ENCODE peak calls at places on chromosomes 3 and 15, in five cellular contexts. One of them, this sample, is unnamed.
A peak's percentile ranks its signal among the peaks of the same experiment; 100 is the strongest.

GRCh38 chr3:184776916-184777315 is 35.0 kb upstream of the VPS8 start:
- DNase-seq in ACHN: no peak
- DNase-seq in NCI-H2171 treated with DMSO at 0.1 percent for 48 hours: no peak
- DNase-seq in stimulated activated CD4-positive, alpha-beta T cell treated with anti-CD3 and anti-CD28 coated beads, TNF-alpha, amount 100 ng/mL, for 24 hours: no peak
- DNase-seq in CD8-positive, alpha-beta memory T cell: no peak
- DNase-seq in this sample: no peak

GRCh38 chr3:105195260-105195659 is 171.4 kb upstream of the ALCAM start:
- DNase-seq in CD8-positive, alpha-beta memory T cell: no peak
- DNase-seq in NCI-H2171 treated with DMSO at 0.1 percent for 48 hours: no peak
- DNase-seq in ACHN: peak; percentile 15
- DNase-seq in stimulated activated CD4-positive, alpha-beta T cell treated with anti-CD3 and anti-CD28 coated beads, TNF-alpha, amount 100 ng/mL, for 24 hours: no peak
- DNase-seq in this sample: no peak

GRCh38 chr15:101657171-101657570 is 5.0 kb upstream of the TM2D3 start:
- DNase-seq in CD8-positive, alpha-beta memory T cell: no peak
- DNase-seq in NCI-H2171 treated with DMSO at 0.1 percent for 48 hours: peak; percentile 76
- DNase-seq in ACHN: no peak
- DNase-seq in stimulated activated CD4-positive, alpha-beta T cell treated with anti-CD3 and anti-CD28 coated beads, TNF-alpha, amount 100 ng/mL, for 24 hours: no peak
- DNase-seq in this sample: no peak

GRCh38 chr15:87597346-87598052 is 659.0 kb downstream of the NTRK3 start:
- DNase-seq in stimulated activated CD4-positive, alpha-beta T cell treated with anti-CD3 and anti-CD28 coated beads, TNF-alpha, amount 100 ng/mL, for 24 hours: no peak
- DNase-seq in NCI-H2171 treated with DMSO at 0.1 percent for 48 hours: no peak
- DNase-seq in ACHN: peak; percentile 48
- DNase-seq in CD8-positive, alpha-beta memory T cell: no peak
- DNase-seq in this sample: peak; percentile 92

GRCh38 chr3:32002536-32003368 is 21.2 kb downstream of the ZNF860 start:
- DNase-seq in stimulated activated CD4-positive, alpha-beta T cell treated with anti-CD3 and anti-CD28 coated beads, TNF-alpha, amount 100 ng/mL, for 24 hours: no peak
- DNase-seq in CD8-positive, alpha-beta memory T cell: no peak
- DNase-seq in ACHN: no peak
- DNase-seq in NCI-H2171 treated with DMSO at 0.1 percent for 48 hours: no peak
- DNase-seq in this sample: peak; percentile 12

GRCh38 chr3:8937064-8938020 is 25.9 kb downstream of the RAD18 start:
- DNase-seq in stimulated activated CD4-positive, alpha-beta T cell treated with anti-CD3 and anti-CD28 coated beads, TNF-alpha, amount 100 ng/mL, for 24 hours: no peak
- DNase-seq in CD8-positive, alpha-beta memory T cell: no peak
- DNase-seq in ACHN: peak; percentile 89
- DNase-seq in NCI-H2171 treated with DMSO at 0.1 percent for 48 hours: no peak
- DNase-seq in this sample: no peak

GRCh38 chr15:74396445-74397238 is 29.2 kb upstream of the CYP11A1 start:
- DNase-seq in ACHN: peak; percentile 72
- DNase-seq in stimulated activated CD4-positive, alpha-beta T cell treated with anti-CD3 and anti-CD28 coated beads, TNF-alpha, amount 100 ng/mL, for 24 hours: peak; percentile 66
- DNase-seq in CD8-positive, alpha-beta memory T cell: no peak
- DNase-seq in NCI-H2171 treated with DMSO at 0.1 percent for 48 hours: no peak
- DNase-seq in this sample: no peak

GRCh38 chr3:151434151-151434890 is 26.5 kb downstream of the IGSF10 start:
- DNase-seq in CD8-positive, alpha-beta memory T cell: no peak
- DNase-seq in NCI-H2171 treated with DMSO at 0.1 percent for 48 hours: no peak
- DNase-seq in stimulated activated CD4-positive, alpha-beta T cell treated with anti-CD3 and anti-CD28 coated beads, TNF-alpha, amount 100 ng/mL, for 24 hours: no peak
- DNase-seq in ACHN: peak; percentile 74
- DNase-seq in this sample: no peak

GRCh38 chr3:64484289-64484992 is 203.4 kb downstream of the ADAMTS9 start:
- DNase-seq in stimulated activated CD4-positive, alpha-beta T cell treated with anti-CD3 and anti-CD28 coated beads, TNF-alpha, amount 100 ng/mL, for 24 hours: peak; percentile 69
- DNase-seq in NCI-H2171 treated with DMSO at 0.1 percent for 48 hours: peak; percentile 71
- DNase-seq in ACHN: peak; percentile 74
- DNase-seq in CD8-positive, alpha-beta memory T cell: peak; percentile 24
- DNase-seq in this sample: peak; percentile 71

GRCh38 chr15:81977464-81977863 is 68.4 kb downstream of the MEX3B start:
- DNase-seq in CD8-positive, alpha-beta memory T cell: no peak
- DNase-seq in NCI-H2171 treated with DMSO at 0.1 percent for 48 hours: no peak
- DNase-seq in ACHN: no peak
- DNase-seq in stimulated activated CD4-positive, alpha-beta T cell treated with anti-CD3 and anti-CD28 coated beads, TNF-alpha, amount 100 ng/mL, for 24 hours: no peak
- DNase-seq in this sample: no peak

GRCh38 chr15:69735126-69735525 is 282.5 kb downstream of the RPLP1 start:
- DNase-seq in NCI-H2171 treated with DMSO at 0.1 percent for 48 hours: no peak
- DNase-seq in ACHN: no peak
- DNase-seq in stimulated activated CD4-positive, alpha-beta T cell treated with anti-CD3 and anti-CD28 coated beads, TNF-alpha, amount 100 ng/mL, for 24 hours: no peak
- DNase-seq in CD8-positive, alpha-beta memory T cell: no peak
- DNase-seq in this sample: no peak

GRCh38 chr3:71080517-71081083 is 502.9 kb downstream of the FOXP1 start:
- DNase-seq in NCI-H2171 treated with DMSO at 0.1 percent for 48 hours: no peak
- DNase-seq in ACHN: peak; percentile 52
- DNase-seq in stimulated activated CD4-positive, alpha-beta T cell treated with anti-CD3 and anti-CD28 coated beads, TNF-alpha, amount 100 ng/mL, for 24 hours: no peak
- DNase-seq in CD8-positive, alpha-beta memory T cell: no peak
- DNase-seq in this sample: no peak

GRCh38 chr3:49529567-49529966 is 24.7 kb upstream of the BSN start:
- DNase-seq in CD8-positive, alpha-beta memory T cell: no peak
- DNase-seq in stimulated activated CD4-positive, alpha-beta T cell treated with anti-CD3 and anti-CD28 coated beads, TNF-alpha, amount 100 ng/mL, for 24 hours: no peak
- DNase-seq in NCI-H2171 treated with DMSO at 0.1 percent for 48 hours: no peak
- DNase-seq in ACHN: no peak
- DNase-seq in this sample: no peak

GRCh38 chr3:99920530-99921376 is 103.1 kb downstream of the CMSS1 start:
- DNase-seq in ACHN: peak; percentile 47
- DNase-seq in stimulated activated CD4-positive, alpha-beta T cell treated with anti-CD3 and anti-CD28 coated beads, TNF-alpha, amount 100 ng/mL, for 24 hours: no peak
- DNase-seq in NCI-H2171 treated with DMSO at 0.1 percent for 48 hours: no peak
- DNase-seq in CD8-positive, alpha-beta memory T cell: no peak
- DNase-seq in this sample: peak; percentile 60

GRCh38 chr3:17501745-17502144 is 240.7 kb downstream of the TBC1D5 start:
- DNase-seq in NCI-H2171 treated with DMSO at 0.1 percent for 48 hours: no peak
- DNase-seq in stimulated activated CD4-positive, alpha-beta T cell treated with anti-CD3 and anti-CD28 coated beads, TNF-alpha, amount 100 ng/mL, for 24 hours: no peak
- DNase-seq in ACHN: no peak
- DNase-seq in CD8-positive, alpha-beta memory T cell: no peak
- DNase-seq in this sample: no peak

GRCh38 chr15:101523560-101523940 is 34.0 kb upstream of the PCSK6 start:
- DNase-seq in NCI-H2171 treated with DMSO at 0.1 percent for 48 hours: no peak
- DNase-seq in CD8-positive, alpha-beta memory T cell: no peak
- DNase-seq in stimulated activated CD4-positive, alpha-beta T cell treated with anti-CD3 and anti-CD28 coated beads, TNF-alpha, amount 100 ng/mL, for 24 hours: no peak
- DNase-seq in ACHN: no peak
- DNase-seq in this sample: no peak

GRCh38 chr15:25175789-25176615 is 221.2 kb downstream of the SNRPN start:
- DNase-seq in NCI-H2171 treated with DMSO at 0.1 percent for 48 hours: no peak
- DNase-seq in ACHN: no peak
- DNase-seq in stimulated activated CD4-positive, alpha-beta T cell treated with anti-CD3 and anti-CD28 coated beads, TNF-alpha, amount 100 ng/mL, for 24 hours: no peak
- DNase-seq in CD8-positive, alpha-beta memory T cell: no peak
- DNase-seq in this sample: no peak

GRCh38 chr3:64459711-64460110 is 228.1 kb downstream of the ADAMTS9 start:
- DNase-seq in stimulated activated CD4-positive, alpha-beta T cell treated with anti-CD3 and anti-CD28 coated beads, TNF-alpha, amount 100 ng/mL, for 24 hours: no peak
- DNase-seq in NCI-H2171 treated with DMSO at 0.1 percent for 48 hours: no peak
- DNase-seq in ACHN: no peak
- DNase-seq in CD8-positive, alpha-beta memory T cell: no peak
- DNase-seq in this sample: no peak

GRCh38 chr3:42653560-42654330 is at the start of gene ZBTB47:
- DNase-seq in NCI-H2171 treated with DMSO at 0.1 percent for 48 hours: no peak
- DNase-seq in stimulated activated CD4-positive, alpha-beta T cell treated with anti-CD3 and anti-CD28 coated beads, TNF-alpha, amount 100 ng/mL, for 24 hours: no peak
- DNase-seq in ACHN: peak; percentile 37
- DNase-seq in CD8-positive, alpha-beta memory T cell: no peak
- DNase-seq in this sample: peak; percentile 32

GRCh38 chr15:85746641-85747040 is 48.1 kb downstream of the KLHL25 start:
- DNase-seq in ACHN: no peak
- DNase-seq in CD8-positive, alpha-beta memory T cell: no peak
- DNase-seq in NCI-H2171 treated with DMSO at 0.1 percent for 48 hours: no peak
- DNase-seq in stimulated activated CD4-positive, alpha-beta T cell treated with anti-CD3 and anti-CD28 coated beads, TNF-alpha, amount 100 ng/mL, for 24 hours: no peak
- DNase-seq in this sample: no peak

GRCh38 chr3:150736903-150737832 is 25.8 kb downstream of the SIAH2 start:
- DNase-seq in ACHN: no peak
- DNase-seq in stimulated activated CD4-positive, alpha-beta T cell treated with anti-CD3 and anti-CD28 coated beads, TNF-alpha, amount 100 ng/mL, for 24 hours: no peak
- DNase-seq in CD8-positive, alpha-beta memory T cell: no peak
- DNase-seq in NCI-H2171 treated with DMSO at 0.1 percent for 48 hours: no peak
- DNase-seq in this sample: peak; percentile 42

GRCh38 chr15:57031605-57032004 is 113.2 kb downstream of the TCF12 start:
- DNase-seq in stimulated activated CD4-positive, alpha-beta T cell treated with anti-CD3 and anti-CD28 coated beads, TNF-alpha, amount 100 ng/mL, for 24 hours: no peak
- DNase-seq in NCI-H2171 treated with DMSO at 0.1 percent for 48 hours: no peak
- DNase-seq in ACHN: peak; percentile 3
- DNase-seq in CD8-positive, alpha-beta memory T cell: no peak
- DNase-seq in this sample: peak; percentile 56